ENCODE peak calls at places on chromosomes 12 and 14, in four cellular contexts. O is dorsolateral prefrontal cortex, L is HT1080, F is non-pigmented ciliary epithelial cell. P is an unnamed sample.
A peak's percentile ranks its signal among the peaks of the same experiment; 100 is the strongest.

GRCh38 chr12:28870839-28871440 is 278.1 kb upstream of the FAR2 start:
- DNase-seq in O (no peak), L (peak; percentile 76), F (no peak), P (no peak)

GRCh38 chr12:31491819-31492598 is 98.9 kb downstream of the DENND5B start:
- DNase-seq in L (peak; percentile 91), O (no peak), F (peak; percentile 67), P (peak; percentile 76)

GRCh38 chr14:75201087-75201486 is 24.7 kb upstream of the TMED10 start:
- DNase-seq in F (no peak), O (no peak), L (no peak), P (no peak)

GRCh38 chr14:52051861-52052260 is 17.0 kb downstream of the NID2 start:
- DNase-seq in F (no peak), O (no peak), L (peak; percentile 46), P (no peak)

GRCh38 chr14:57897148-57897547 is 31.3 kb upstream of the SLC35F4 start:
- DNase-seq in L (no peak), F (no peak), O (no peak), P (no peak)

GRCh38 chr14:101174522-101174838 is 271.0 kb upstream of the RTL1 start:
- DNase-seq in F (no peak), L (no peak), O (no peak), P (no peak)

GRCh38 chr12:53733051-53733812 is 6.0 kb upstream of the CALCOCO1 start:
- DNase-seq in L (no peak), O (no peak), F (no peak), P (no peak)

GRCh38 chr12:114812858-114813761 is 129.1 kb upstream of the TBX3 start:
- DNase-seq in O (no peak), L (no peak), F (no peak), P (no peak)

GRCh38 chr12:9754097-9754964 is 6.4 kb downstream of the CD69 start:
- DNase-seq in F (no peak), L (no peak), O (no peak), P (no peak)

GRCh38 chr14:42378274-42378673 is 771.6 kb downstream of the LRFN5 start:
- DNase-seq in F (no peak), O (no peak), L (no peak), P (no peak)

GRCh38 chr12:89370411-89370810 is 18.1 kb upstream of the DUSP6 start:
- DNase-seq in O (no peak), L (no peak), F (no peak), P (no peak)

GRCh38 chr14:77406086-77406485 is 17.2 kb downstream of the NOXRED1 start:
- DNase-seq in O (no peak), F (no peak), L (no peak), P (no peak)

GRCh38 chr12:131830335-131831020 is 2.3 kb downstream of the MMP17 start:
- DNase-seq in F (peak; percentile 42), L (peak; percentile 76), O (peak; percentile 85), P (no peak)

GRCh38 chr14:33062881-33063280 is 124.2 kb downstream of the NPAS3 start:
- DNase-seq in L (peak; percentile 31), O (no peak), F (peak; percentile 15), P (no peak)

GRCh38 chr12:24895612-24896011 is 53.3 kb downstream of the BCAT1 start:
- DNase-seq in L (no peak), F (no peak), O (no peak), P (no peak)

GRCh38 chr12:108333898-108334699 is 5.0 kb downstream of the CMKLR1 start:
- DNase-seq in F (peak; percentile 26), L (peak; percentile 72), O (peak; percentile 38), P (peak; percentile 17)

GRCh38 chr14:68463299-68463698 is 329.6 kb downstream of the ZFP36L1 start:
- DNase-seq in L (no peak), F (no peak), O (no peak), P (no peak)

GRCh38 chr14:59310644-59311043 is 122.2 kb downstream of the DAAM1 start:
- DNase-seq in F (no peak), L (no peak), O (no peak), P (no peak)

GRCh38 chr12:132131952-132132351 is 12.2 kb downstream of the DDX51 start:
- DNase-seq in F (no peak), O (no peak), L (no peak), P (no peak)

GRCh38 chr12:18696971-18697602 is 40.7 kb downstream of the PLCZ1 start:
- DNase-seq in O (no peak), F (peak; percentile 41), L (peak; percentile 64), P (peak; percentile 12)

GRCh38 chr12:111068281-111068680 is 147.9 kb upstream of the MYL2 start:
- DNase-seq in L (no peak), F (no peak), O (no peak), P (no peak)

GRCh38 chr14:74945852-74946658 is 9.3 kb downstream of the PGF start:
- DNase-seq in F (no peak), O (peak; percentile 67), L (peak; percentile 56), P (peak; percentile 67)

GRCh38 chr14:105144231-105144665 is 24.3 kb downstream of the JAG2 start:
- DNase-seq in F (no peak), O (no peak), L (no peak), P (no peak)

GRCh38 chr12:15130521-15130920 is 90.7 kb downstream of the RERG start:
- DNase-seq in O (no peak), L (no peak), F (no peak), P (no peak)

GRCh38 chr12:19031032-19031431 is 98.5 kb upstream of the PLEKHA5 start:
- DNase-seq in O (no peak), L (peak; percentile 95), F (peak; percentile 75), P (peak; percentile 74)

GRCh38 chr12:52082988-52083637 is 3.6 kb downstream of the SMIM41 start:
- DNase-seq in O (no peak), L (peak; percentile 51), F (no peak), P (peak; percentile 53)

GRCh38 chr14:61525293-61526011 is 169.9 kb upstream of the HIF1A start:
- DNase-seq in L (peak; percentile 99), O (peak; percentile 69), F (no peak), P (peak; percentile 10)

GRCh38 chr12:25829192-25829591 is 129.3 kb upstream of the RASSF8 start:
- DNase-seq in F (peak; percentile 90), L (peak; percentile 86), O (no peak), P (peak; percentile 24)

GRCh38 chr12:34186492-34186891 is 164.2 kb downstream of the ALG10 start:
- DNase-seq in L (no peak), O (no peak), F (no peak), P (peak; percentile 15)

GRCh38 chr12:80101126-80101525 is 1.8 kb downstream of the OTOGL start:
- DNase-seq in O (no peak), L (no peak), F (no peak), P (no peak)

GRCh38 chr14:98227000-98227726 is 1044.8 kb downstream of the BCL11B start:
- DNase-seq in L (no peak), O (no peak), F (no peak), P (no peak)

GRCh38 chr12:50003595-50003994 is 21.7 kb downstream of the RACGAP1 start:
- DNase-seq in F (no peak), O (no peak), L (no peak), P (no peak)

GRCh38 chr12:3226285-3226684 is 149.1 kb downstream of the TSPAN9 start:
- DNase-seq in F (no peak), L (no peak), O (no peak), P (no peak)

GRCh38 chr12:29672580-29672979 is 111.2 kb downstream of the TMTC1 start:
- DNase-seq in F (no peak), O (no peak), L (no peak), P (no peak)

GRCh38 chr14:81332725-81333124 is 67.4 kb downstream of the STON2 start:
- DNase-seq in L (no peak), O (no peak), F (no peak), P (no peak)

GRCh38 chr12:122422769-122423257 is 344 bp upstream of the CLIP1 start:
- DNase-seq in F (no peak), L (peak; percentile 62), O (no peak), P (peak; percentile 85)